ENCODE peak calls at places on chromosomes 3 and 15, in six cellular contexts. I is AG09309, G is breast epithelium, T is BJ, D is thoracic aorta, E is pancreas. O is an unnamed sample.

GRCh38 chr3:112640864-112641751 is at the start of gene CCDC80:
- DNase-seq in I (peak; percentile 81), G (no peak), T (peak; percentile 78), D (no peak), E (no peak), O (no peak)

GRCh38 chr3:107795514-107796094 is 272.8 kb downstream of the BBX start:
- DNase-seq in I (no peak), G (no peak), T (no peak), D (no peak), E (no peak), O (no peak)

GRCh38 chr3:24315991-24316390 is 178.7 kb downstream of the THRB start:
- DNase-seq in I (no peak), G (no peak), T (no peak), D (no peak), E (no peak), O (no peak)

GRCh38 chr15:77454956-77455355 is 34.3 kb downstream of the HMG20A start:
- DNase-seq in I (no peak), G (no peak), T (no peak), D (no peak), E (no peak), O (no peak)

GRCh38 chr3:43231276-43232000 is 54.9 kb upstream of the SNRK start:
- DNase-seq in I (peak; percentile 40), G (no peak), T (no peak), D (no peak), E (no peak), O (no peak)

GRCh38 chr15:84620626-84621025 is 19.8 kb downstream of the ZSCAN2 start:
- DNase-seq in I (no peak), G (no peak), T (no peak), D (no peak), E (no peak), O (no peak)

GRCh38 chr3:150146891-150147761 is 176.4 kb upstream of the PFN2 start:
- DNase-seq in I (peak; percentile 75), G (no peak), T (peak; percentile 80), D (peak; percentile 22), E (no peak), O (no peak)

GRCh38 chr15:52103217-52104207 is 9.1 kb downstream of the BCL2L10 start:
- DNase-seq in I (peak; percentile 78), G (peak; percentile 43), T (peak; percentile 78), D (peak; percentile 50), E (no peak), O (peak; percentile 47)

GRCh38 chr3:127628788-127629456 is at the start of gene PODXL2:
- DNase-seq in I (no peak), G (no peak), T (no peak), D (no peak), E (peak; percentile 56), O (peak; percentile 79)

GRCh38 chr3:59368887-59369286 is 319.1 kb upstream of the CFAP20DC start:
- DNase-seq in I (no peak), G (no peak), T (no peak), D (no peak), E (no peak), O (no peak)

GRCh38 chr3:158700559-158700958 is 28.1 kb upstream of the LXN start:
- DNase-seq in I (no peak), G (no peak), T (no peak), D (no peak), E (no peak), O (no peak)

GRCh38 chr3:118011910-118012309 is 1022.7 kb downstream of the IGSF11 start:
- DNase-seq in I (no peak), G (no peak), T (no peak), D (no peak), E (no peak), O (no peak)

GRCh38 chr15:52112203-52112750 is 298 bp downstream of the BCL2L10 start:
- DNase-seq in I (no peak), G (peak; percentile 22), T (no peak), D (no peak), E (peak; percentile 48), O (peak; percentile 72)

GRCh38 chr15:58257776-58258325 is 119.7 kb downstream of the AQP9 start:
- DNase-seq in I (no peak), G (no peak), T (no peak), D (no peak), E (no peak), O (no peak)

GRCh38 chr3:58414538-58415197 is 19.0 kb downstream of the PDHB start:
- DNase-seq in I (no peak), G (no peak), T (no peak), D (no peak), E (no peak), O (peak; percentile 75)

GRCh38 chr15:49265911-49266310 is 95.9 kb downstream of the GALK2 start:
- DNase-seq in I (no peak), G (no peak), T (no peak), D (no peak), E (no peak), O (no peak)

GRCh38 chr15:49273734-49274318 is 103.8 kb downstream of the GALK2 start:
- DNase-seq in I (no peak), G (no peak), T (no peak), D (no peak), E (no peak), O (no peak)

DNA sequence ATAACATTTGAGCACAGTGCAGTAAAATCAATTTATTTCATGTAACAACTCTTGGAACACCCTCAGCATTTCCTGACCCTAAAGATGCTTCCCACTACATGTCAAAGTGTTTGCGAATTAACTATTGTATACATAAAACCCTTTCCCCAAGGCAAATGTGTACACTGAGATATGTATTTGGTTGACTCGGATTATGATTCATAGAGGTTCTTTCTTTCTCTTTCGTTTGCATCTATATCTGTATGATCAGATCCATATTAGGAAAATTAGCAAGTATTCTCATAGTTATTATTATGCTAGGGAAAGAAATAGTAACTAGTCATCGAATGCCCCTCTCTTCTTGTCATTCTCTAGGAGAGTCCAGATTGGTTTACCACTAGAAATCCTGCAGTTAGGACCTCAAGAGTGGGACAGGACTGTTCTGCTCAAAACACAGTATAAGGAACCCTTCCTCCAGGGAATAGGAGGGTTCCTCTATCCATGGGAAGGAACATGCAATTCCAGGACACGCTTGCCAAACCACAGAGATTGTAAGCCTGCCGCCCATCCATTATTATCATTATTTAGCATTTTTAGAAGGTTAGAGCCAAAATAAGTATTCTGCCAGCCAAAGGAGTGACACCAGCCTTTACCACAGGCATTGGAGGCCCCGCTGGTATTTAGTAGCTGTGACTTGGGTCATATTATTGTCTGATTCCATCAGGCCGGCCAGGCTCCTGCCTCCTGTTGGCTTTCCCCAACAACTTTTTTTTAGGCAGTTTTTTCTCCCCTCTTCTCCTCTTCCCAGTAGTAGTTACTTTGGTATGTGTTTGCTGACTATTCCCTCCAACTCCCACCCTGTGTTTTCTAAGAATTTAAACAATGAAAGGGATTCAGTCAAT is 100.7 kb downstream of the GALK2 start:
- DNase-seq in I (peak; percentile 59), G (peak; percentile 41), T (no peak), D (no peak), E (no peak), O (peak; percentile 46)
- H3K4me3 ChIP-seq in I (no peak overlapping the region), G (no peak overlapping the region), T (no peak overlapping the region), D (no peak overlapping the region), E (no peak overlapping the region), O (peak overlapping the region; percentile 1)

DNA sequence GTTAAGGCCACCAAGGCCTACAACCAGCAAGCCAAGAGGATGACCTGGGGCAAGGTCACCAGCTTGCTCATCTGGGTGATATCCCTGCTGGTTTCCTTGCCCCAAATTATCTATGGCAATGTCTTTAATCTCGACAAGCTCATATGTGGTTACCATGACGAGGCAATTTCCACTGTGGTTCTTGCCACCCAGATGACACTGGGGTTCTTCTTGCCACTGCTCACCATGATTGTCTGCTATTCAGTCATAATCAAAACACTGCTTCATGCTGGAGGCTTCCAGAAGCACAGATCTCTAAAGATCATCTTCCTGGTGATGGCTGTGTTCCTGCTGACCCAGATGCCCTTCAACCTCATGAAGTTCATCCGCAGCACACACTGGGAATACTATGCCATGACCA is 3.6 kb downstream of the CXCR6 start:
- DNase-seq in I (no peak), G (no peak), T (no peak), D (no peak), E (no peak), O (no peak)
- H3K4me3 ChIP-seq in I (no peak overlapping the region), G (no peak overlapping the region), T (no peak overlapping the region), D (no peak overlapping the region), E (no peak overlapping the region), O (no peak overlapping the region)

GRCh38 chr3:65664436-65664835 is 374.3 kb downstream of the MAGI1 start:
- DNase-seq in I (no peak), G (no peak), T (no peak), D (no peak), E (no peak), O (no peak)
- H3K4me3 ChIP-seq in I (no peak overlapping the region), G (no peak overlapping the region), T (no peak overlapping the region), D (no peak overlapping the region), E (no peak overlapping the region), O (no peak overlapping the region)

GRCh38 chr3:184568918-184569829 is 7.6 kb downstream of the EPHB3 start:
- DNase-seq in I (peak; percentile 94), G (peak; percentile 88), T (peak; percentile 93), D (peak; percentile 41), E (peak; percentile 76), O (peak; percentile 84)
- H3K4me3 ChIP-seq in I (peak overlapping the region; percentile 49), G (peak overlapping the region; percentile 59), T (peak overlapping the region; percentile 48), D (peak overlapping the region; percentile 78), E (peak overlapping the region; percentile 51), O (peak overlapping the region; percentile 72)

DNA sequence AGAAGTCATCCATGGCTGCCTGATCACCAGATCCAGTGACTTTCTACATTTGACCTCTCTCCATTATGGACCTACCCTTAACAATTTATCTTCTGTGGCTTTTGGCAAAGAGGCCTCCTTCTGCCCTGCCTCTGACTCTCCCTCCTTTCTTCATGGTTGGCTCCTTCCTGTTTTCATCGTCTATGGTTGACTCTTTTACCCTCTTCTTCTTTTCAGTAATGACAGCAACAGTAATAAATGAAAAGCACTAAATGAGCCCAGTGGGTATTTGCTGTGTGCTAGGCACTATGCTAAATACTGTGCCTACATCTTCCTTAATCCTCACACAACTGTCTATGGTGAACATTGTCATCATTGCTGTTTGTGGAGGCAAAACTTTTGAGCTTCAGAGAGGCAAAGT is 24.5 kb downstream of the ITPR1 start:
- DNase-seq in I (no peak), G (no peak), T (no peak), D (no peak), E (no peak), O (no peak)
- H3K4me3 ChIP-seq in I (no peak overlapping the region), G (no peak overlapping the region), T (no peak overlapping the region), D (no peak overlapping the region), E (no peak overlapping the region), O (no peak overlapping the region)